ENCODE peak calls at places on chromosomes 6 and 20, in four cellular contexts. One of them, this sample, is unnamed.

GRCh38 chr20:35463455-35464300 is 8.3 kb downstream of the CEP250 start:
- DNase-seq in OCI-LY7: peak
- DNase-seq in A673: peak
- DNase-seq in adrenal gland: peak
- DNase-seq in this sample: peak

GRCh38 chr6:3022765-3023662 is 23.3 kb downstream of the NQO2 start:
- DNase-seq in adrenal gland: no peak
- DNase-seq in OCI-LY7: no peak
- DNase-seq in A673: peak
- DNase-seq in this sample: no peak

GRCh38 chr6:42774201-42774600 is 7.7 kb upstream of the BICRAL start:
- DNase-seq in A673: no peak
- DNase-seq in adrenal gland: no peak
- DNase-seq in OCI-LY7: no peak
- DNase-seq in this sample: no peak

GRCh38 chr6:52013035-52013434 is 74.4 kb downstream of the PKHD1 start:
- DNase-seq in A673: no peak
- DNase-seq in OCI-LY7: no peak
- DNase-seq in adrenal gland: no peak
- DNase-seq in this sample: no peak

GRCh38 chr6:2970034-2970685 is 1.2 kb downstream of the SERPINB6 start:
- DNase-seq in OCI-LY7: no peak
- DNase-seq in A673: no peak
- DNase-seq in adrenal gland: peak
- DNase-seq in this sample: peak

GRCh38 chr6:156778615-156779205 is 1.5 kb downstream of the ARID1B start:
- DNase-seq in OCI-LY7: peak
- DNase-seq in adrenal gland: peak
- DNase-seq in A673: peak
- DNase-seq in this sample: peak

GRCh38 chr6:147855823-147856222 is 347.3 kb downstream of the SAMD5 start:
- DNase-seq in A673: no peak
- DNase-seq in adrenal gland: no peak
- DNase-seq in OCI-LY7: no peak
- DNase-seq in this sample: no peak

GRCh38 chr20:25738198-25738597 is 41.5 kb upstream of the ZNF337 start:
- DNase-seq in A673: no peak
- DNase-seq in adrenal gland: no peak
- DNase-seq in OCI-LY7: no peak
- DNase-seq in this sample: no peak

GRCh38 chr6:45494734-45495133 is 117.0 kb upstream of the SUPT3H start:
- DNase-seq in A673: no peak
- DNase-seq in OCI-LY7: no peak
- DNase-seq in adrenal gland: no peak
- DNase-seq in this sample: no peak

GRCh38 chr20:64106981-64107735 is at the start of gene NPBWR2:
- DNase-seq in OCI-LY7: peak
- DNase-seq in A673: no peak
- DNase-seq in adrenal gland: peak
- DNase-seq in this sample: no peak

GRCh38 chr6:48472535-48472934 is 361.5 kb upstream of the PTCHD4 start:
- DNase-seq in A673: no peak
- DNase-seq in adrenal gland: no peak
- DNase-seq in OCI-LY7: no peak
- DNase-seq in this sample: no peak

GRCh38 chr6:170176621-170177382 is 114.1 kb downstream of the DLL1 start:
- DNase-seq in adrenal gland: no peak
- DNase-seq in OCI-LY7: no peak
- DNase-seq in A673: no peak
- DNase-seq in this sample: no peak

GRCh38 chr20:47258745-47259695 is 97.5 kb downstream of the ZMYND8 start:
- DNase-seq in OCI-LY7: peak
- DNase-seq in A673: peak
- DNase-seq in adrenal gland: no peak
- DNase-seq in this sample: peak

GRCh38 chr20:50980071-50980681 is 21.6 kb downstream of the MOCS3 start:
- DNase-seq in A673: peak
- DNase-seq in adrenal gland: peak
- DNase-seq in OCI-LY7: no peak
- DNase-seq in this sample: peak

GRCh38 chr6:166815629-166816028 is 140.7 kb downstream of the RNASET2 start:
- DNase-seq in A673: peak
- DNase-seq in adrenal gland: no peak
- DNase-seq in OCI-LY7: no peak
- DNase-seq in this sample: no peak

GRCh38 chr6:128005009-128005408 is 104.2 kb upstream of the THEMIS start:
- DNase-seq in adrenal gland: no peak
- DNase-seq in OCI-LY7: no peak
- DNase-seq in A673: no peak
- DNase-seq in this sample: no peak

GRCh38 chr20:52201395-52201794 is 9.8 kb upstream of the ZFP64 start:
- DNase-seq in adrenal gland: no peak
- DNase-seq in A673: no peak
- DNase-seq in OCI-LY7: no peak
- DNase-seq in this sample: no peak

GRCh38 chr20:32017711-32018251 is 7.5 kb downstream of the CCM2L start:
- DNase-seq in adrenal gland: no peak
- DNase-seq in A673: no peak
- DNase-seq in OCI-LY7: peak
- DNase-seq in this sample: no peak

GRCh38 chr20:21189761-21190523 is 64.1 kb downstream of the KIZ start:
- DNase-seq in adrenal gland: no peak
- DNase-seq in OCI-LY7: no peak
- DNase-seq in A673: no peak
- DNase-seq in this sample: peak

GRCh38 chr6:6631526-6632276 is 43.2 kb downstream of the LY86 start:
- DNase-seq in OCI-LY7: no peak
- DNase-seq in adrenal gland: no peak
- DNase-seq in A673: no peak
- DNase-seq in this sample: no peak

GRCh38 chr6:132190815-132191175 is 210.5 kb downstream of the MOXD1 start:
- DNase-seq in adrenal gland: no peak
- DNase-seq in A673: peak
- DNase-seq in OCI-LY7: no peak
- DNase-seq in this sample: peak

GRCh38 chr6:155377061-155377460 is 62.8 kb upstream of the TFB1M start:
- DNase-seq in adrenal gland: no peak
- DNase-seq in A673: no peak
- DNase-seq in OCI-LY7: no peak
- DNase-seq in this sample: peak

GRCh38 chr6:35084511-35085203 is 56.5 kb downstream of the TCP11 start:
- DNase-seq in adrenal gland: no peak
- DNase-seq in OCI-LY7: no peak
- DNase-seq in A673: no peak
- DNase-seq in this sample: peak

GRCh38 chr20:56361888-56362287 is 3.1 kb downstream of the FAM210B start:
- DNase-seq in adrenal gland: no peak
- DNase-seq in OCI-LY7: no peak
- DNase-seq in A673: no peak
- DNase-seq in this sample: no peak

GRCh38 chr20:39631557-39631956 is 669.4 kb downstream of the DHX35 start:
- DNase-seq in adrenal gland: no peak
- DNase-seq in OCI-LY7: no peak
- DNase-seq in A673: no peak
- DNase-seq in this sample: no peak

GRCh38 chr6:15026832-15027231 is 219.0 kb upstream of the JARID2 start:
- DNase-seq in adrenal gland: no peak
- DNase-seq in A673: no peak
- DNase-seq in OCI-LY7: no peak
- DNase-seq in this sample: no peak

GRCh38 chr6:164911873-164912580 is 397.4 kb downstream of the C6orf118 start:
- DNase-seq in adrenal gland: no peak
- DNase-seq in OCI-LY7: no peak
- DNase-seq in A673: no peak
- DNase-seq in this sample: peak

GRCh38 chr20:23050847-23051627 is 1.6 kb upstream of the THBD start:
- DNase-seq in A673: peak
- DNase-seq in OCI-LY7: no peak
- DNase-seq in adrenal gland: peak
- DNase-seq in this sample: peak

GRCh38 chr6:112231609-112232060 is 22.7 kb downstream of the LAMA4 start:
- DNase-seq in A673: no peak
- DNase-seq in OCI-LY7: no peak
- DNase-seq in adrenal gland: no peak
- DNase-seq in this sample: no peak

GRCh38 chr6:144311361-144311760 is 26.2 kb downstream of the UTRN start:
- DNase-seq in A673: no peak
- DNase-seq in adrenal gland: no peak
- DNase-seq in OCI-LY7: no peak
- DNase-seq in this sample: no peak

GRCh38 chr6:121382467-121383121 is 48.3 kb upstream of the TBC1D32 start:
- DNase-seq in OCI-LY7: no peak
- DNase-seq in adrenal gland: no peak
- DNase-seq in A673: peak
- DNase-seq in this sample: peak

GRCh38 chr20:33561981-33562601 is 72.2 kb downstream of the CBFA2T2 start:
- DNase-seq in OCI-LY7: peak
- DNase-seq in A673: peak
- DNase-seq in adrenal gland: peak
- DNase-seq in this sample: peak

GRCh38 chr6:154257074-154257473 is 99.5 kb downstream of the IPCEF1 start:
- DNase-seq in adrenal gland: no peak
- DNase-seq in A673: no peak
- DNase-seq in OCI-LY7: no peak
- DNase-seq in this sample: no peak
- H3K4me3 ChIP-seq in adrenal gland: no peak
- H3K4me3 ChIP-seq in A673: no peak
- H3K4me3 ChIP-seq in OCI-LY7: no peak
- H3K4me3 ChIP-seq in this sample: no peak

GRCh38 chr6:31680226-31680840 is 534 bp downstream of the LY6G5C start:
- DNase-seq in OCI-LY7: no peak
- DNase-seq in A673: no peak
- DNase-seq in adrenal gland: no peak
- DNase-seq in this sample: no peak
- H3K4me3 ChIP-seq in OCI-LY7: no peak
- H3K4me3 ChIP-seq in A673: peak
- H3K4me3 ChIP-seq in adrenal gland: no peak
- H3K4me3 ChIP-seq in this sample: no peak

GRCh38 chr6:139242457-139243240 is 49.1 kb downstream of the TXLNB start:
- DNase-seq in adrenal gland: no peak
- DNase-seq in OCI-LY7: no peak
- DNase-seq in A673: no peak
- DNase-seq in this sample: no peak

GRCh38 chr6:139240161-139241010 is 51.4 kb downstream of the TXLNB start:
- DNase-seq in OCI-LY7: no peak
- DNase-seq in A673: peak
- DNase-seq in adrenal gland: no peak
- DNase-seq in this sample: peak

GRCh38 chr6:139236105-139236504 is 55.7 kb downstream of the TXLNB start:
- DNase-seq in adrenal gland: no peak
- DNase-seq in A673: no peak
- DNase-seq in OCI-LY7: peak
- DNase-seq in this sample: no peak

GRCh38 chr6:139235666-139236065 is 56.1 kb downstream of the TXLNB start:
- DNase-seq in adrenal gland: no peak
- DNase-seq in A673: no peak
- DNase-seq in OCI-LY7: no peak
- DNase-seq in this sample: no peak

DNA sequence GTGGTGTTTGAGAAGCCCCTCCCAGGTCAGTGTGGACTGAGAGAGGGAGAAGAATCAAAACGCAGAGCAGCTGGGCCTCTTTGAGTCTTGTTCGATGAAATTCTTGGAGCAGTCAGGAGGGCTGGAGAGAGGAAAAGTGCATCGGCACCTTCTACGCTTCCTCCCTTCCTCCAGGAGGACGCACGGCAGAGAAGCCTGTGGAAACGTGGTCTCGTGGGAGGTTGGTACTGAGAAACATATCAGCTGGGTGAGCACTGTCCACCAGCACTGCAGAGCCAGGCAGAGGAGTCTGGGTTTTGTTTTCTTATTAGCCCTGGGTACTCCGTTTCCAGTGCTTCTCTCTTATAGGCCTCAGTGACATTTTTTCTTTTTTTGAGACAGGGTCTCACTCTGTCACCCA is 52.7 kb downstream of the TXLNB start:
- DNase-seq in adrenal gland: no peak
- DNase-seq in A673: no peak
- DNase-seq in OCI-LY7: no peak
- DNase-seq in this sample: no peak
- H3K4me3 ChIP-seq in adrenal gland: no peak
- H3K4me3 ChIP-seq in A673: no peak
- H3K4me3 ChIP-seq in OCI-LY7: no peak
- H3K4me3 ChIP-seq in this sample: no peak

GRCh38 chr20:19975436-19975799 is 41.7 kb upstream of the NAA20 start:
- DNase-seq in A673: no peak
- DNase-seq in adrenal gland: peak
- DNase-seq in OCI-LY7: no peak
- DNase-seq in this sample: no peak

GRCh38 chr20:19976595-19977372 is 40.4 kb upstream of the NAA20 start:
- DNase-seq in A673: no peak
- DNase-seq in adrenal gland: peak
- DNase-seq in OCI-LY7: no peak
- DNase-seq in this sample: peak

GRCh38 chr20:19973920-19974620 is 43.1 kb upstream of the NAA20 start:
- DNase-seq in adrenal gland: peak
- DNase-seq in OCI-LY7: no peak
- DNase-seq in A673: peak
- DNase-seq in this sample: no peak

GRCh38 chr20:19975901-19976300 is 41.3 kb upstream of the NAA20 start:
- DNase-seq in A673: no peak
- DNase-seq in adrenal gland: peak
- DNase-seq in OCI-LY7: no peak
- DNase-seq in this sample: no peak

DNA sequence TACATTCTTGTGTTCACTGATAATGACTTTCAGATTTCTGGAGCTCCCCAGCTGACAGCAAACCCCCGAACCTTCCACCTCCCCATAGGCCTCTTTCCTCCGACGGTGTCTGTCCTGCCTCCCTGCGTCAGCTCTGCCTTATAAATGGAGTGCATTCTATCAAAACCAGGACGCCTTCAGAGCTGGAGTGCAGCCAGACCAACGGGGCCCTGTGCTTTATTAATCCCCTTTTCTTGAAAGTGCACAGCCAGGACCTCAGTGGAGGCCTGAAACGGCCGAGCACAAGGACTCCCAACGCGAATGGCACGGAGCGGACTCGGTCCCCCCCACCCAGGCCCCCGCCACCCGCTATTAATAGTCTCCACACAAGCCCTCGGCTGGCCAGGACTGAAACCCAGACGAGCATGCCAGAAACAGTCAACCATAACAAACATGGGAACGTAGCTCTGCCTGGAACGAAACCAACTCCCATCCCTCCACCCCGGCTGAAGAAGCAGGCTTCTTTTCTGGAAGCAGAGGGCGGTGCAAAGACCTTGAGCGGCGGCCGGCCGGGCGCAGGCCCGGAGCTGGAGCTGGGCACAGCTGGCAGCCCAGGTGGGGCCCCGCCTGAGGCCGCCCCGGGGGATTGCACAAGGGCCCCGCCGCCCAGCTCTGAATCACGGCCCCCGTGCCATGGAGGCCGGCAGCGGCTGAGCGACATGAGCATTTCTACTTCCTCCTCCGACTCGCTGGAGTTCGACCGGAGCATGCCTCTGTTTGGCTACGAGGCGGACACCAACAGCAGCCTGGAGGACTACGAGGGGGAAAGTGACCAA is 42.3 kb upstream of the NAA20 start:
- DNase-seq in OCI-LY7: no peak
- DNase-seq in adrenal gland: peak
- DNase-seq in A673: peak
- DNase-seq in this sample: peak
- H3K4me3 ChIP-seq in OCI-LY7: no peak
- H3K4me3 ChIP-seq in adrenal gland: peak
- H3K4me3 ChIP-seq in A673: peak
- H3K4me3 ChIP-seq in this sample: peak

GRCh38 chr6:1619666-1620503 is 10.2 kb downstream of the FOXC1 start:
- DNase-seq in A673: no peak
- DNase-seq in OCI-LY7: no peak
- DNase-seq in adrenal gland: no peak
- DNase-seq in this sample: no peak
- H3K4me3 ChIP-seq in A673: no peak
- H3K4me3 ChIP-seq in OCI-LY7: no peak
- H3K4me3 ChIP-seq in adrenal gland: no peak
- H3K4me3 ChIP-seq in this sample: no peak